ENCODE peak calls at places on chromosomes 7 and 10, in seven cellular contexts. U is brain microvascular endothelial cell; I is NAMALWA; G is activated CD8-positive, alpha-beta memory T cell treated with anti-CD3 and anti-CD28 coated beads, Interleukin-2, amount 50 U/mL, for 48 hours; S is RPMI8226; V is PC-9; L is NCI-H1930. T is an unnamed sample.

GRCh38 chr10:15744217-15744865 is 24.6 kb upstream of the ITGA8 start:
- DNase-seq in V (peak; percentile 7), U (peak; percentile 66), L (no peak), I (peak; percentile 71), G (peak; percentile 53), S (peak; percentile 76), T (peak; percentile 85)

GRCh38 chr7:113824117-113824823 is 94.5 kb downstream of the PPP1R3A start:
- DNase-seq in U (no peak), G (no peak), L (no peak), V (no peak), S (no peak), I (no peak), T (no peak)

GRCh38 chr10:132360766-132361447 is 28.9 kb downstream of the LRRC27 start:
- DNase-seq in G (peak; percentile 71), V (no peak), S (peak; percentile 21), L (no peak), I (peak; percentile 37), U (no peak), T (peak; percentile 63)

GRCh38 chr10:42690449-42691360 is 52.3 kb upstream of the ZNF33B start:
- DNase-seq in I (peak; percentile 5), V (peak; percentile 8), U (no peak), L (no peak), G (no peak), S (peak; percentile 70), T (no peak)

GRCh38 chr7:131431289-131431688 is 103.6 kb downstream of the MKLN1 start:
- DNase-seq in V (no peak), I (no peak), L (no peak), S (no peak), G (no peak), U (peak; percentile 31), T (no peak)

GRCh38 chr7:111041577-111041976 is 49.4 kb upstream of the LRRN3 start:
- DNase-seq in V (no peak), G (no peak), I (no peak), U (no peak), L (no peak), S (no peak), T (no peak)

GRCh38 chr7:48179631-48180030 is 8.4 kb downstream of the ABCA13 start:
- DNase-seq in G (no peak), U (no peak), L (no peak), S (no peak), I (no peak), V (no peak), T (no peak)

GRCh38 chr10:69458426-69459100 is 7.3 kb downstream of the TSPAN15 start:
- DNase-seq in L (no peak), U (no peak), I (no peak), V (peak; percentile 97), G (no peak), S (no peak), T (no peak)

GRCh38 chr7:19362099-19362498 is 216.9 kb upstream of the FERD3L start:
- DNase-seq in S (no peak), L (no peak), I (no peak), U (peak; percentile 22), V (no peak), G (no peak), T (no peak)

GRCh38 chr7:19899517-19899916 is 126.1 kb upstream of the TMEM196 start:
- DNase-seq in U (no peak), G (no peak), I (no peak), S (no peak), L (peak; percentile 2), V (no peak), T (no peak)

GRCh38 chr10:11933837-11934236 is 108.8 kb downstream of the UPF2 start:
- DNase-seq in S (no peak), I (no peak), L (no peak), G (no peak), V (no peak), U (no peak), T (no peak)

GRCh38 chr10:132605390-132605789 is 67.8 kb downstream of the INPP5A start:
- DNase-seq in U (no peak), V (no peak), I (no peak), L (no peak), S (no peak), G (no peak), T (no peak)

GRCh38 chr7:106566174-106566573 is 94.8 kb downstream of the CCDC71L start:
- DNase-seq in V (no peak), I (no peak), S (no peak), L (no peak), U (no peak), G (no peak), T (no peak)

GRCh38 chr7:158282461-158283001 is 305.1 kb downstream of the PTPRN2 start:
- DNase-seq in S (no peak), G (peak; percentile 28), V (no peak), I (no peak), U (no peak), L (no peak), T (no peak)